ENCODE peak calls at places on chromosome 7, in four cellular contexts. N is activated CD8-positive, alpha-beta memory T cell treated with anti-CD3 and anti-CD28 coated beads for 48 hours; I is stimulated activated CD4-positive, alpha-beta T cell treated with anti-CD3 and anti-CD28 coated beads, Interleukin-4, amount 100 ng/mL, for 48 hours; B is HEK293T. W is an unnamed sample.

GRCh38 chr7:141700848-141701371 is 1.1 kb downstream of the DENND11 start:
- DNase-seq in N (no peak), I (no peak), B (no peak), W (peak)

GRCh38 chr7:2261611-2262010 is 19.6 kb downstream of the NUDT1 start:
- DNase-seq in N (no peak), I (no peak), B (no peak), W (peak)

GRCh38 chr7:20797174-20798080 is 10.7 kb upstream of the SP8 start:
- DNase-seq in N (no peak), I (no peak), B (peak), W (no peak)

GRCh38 chr7:44401692-44402091 is 76.3 kb upstream of the CAMK2B start:
- DNase-seq in N (no peak), I (no peak), B (no peak), W (no peak)

GRCh38 chr7:46723742-46724141 is 802.7 kb upstream of the IGFBP3 start:
- DNase-seq in N (no peak), I (no peak), B (no peak), W (no peak)

GRCh38 chr7:101308245-101309085 is 13.1 kb downstream of the IFT22 start:
- DNase-seq in N (no peak), I (peak), B (peak), W (no peak)

GRCh38 chr7:84916161-84916560 is 270.7 kb downstream of the SEMA3D start:
- DNase-seq in N (no peak), I (no peak), B (no peak), W (no peak)

GRCh38 chr7:139680676-139681462 is 96.9 kb downstream of the HIPK2 start:
- DNase-seq in N (peak), I (peak), B (no peak), W (no peak)

GRCh38 chr7:36116347-36117200 is 36.5 kb upstream of the EEPD1 start:
- DNase-seq in N (no peak), I (no peak), B (no peak), W (no peak)

GRCh38 chr7:144102041-144102440 is 7.3 kb upstream of the OR2A2 start:
- DNase-seq in N (no peak), I (no peak), B (no peak), W (no peak)